ENCODE peak calls at places on chromosome 21, in four cellular contexts. T is stomach, O is transverse colon, L is body of pancreas. A is an unnamed sample. For H3K4me1, the result is how much of the 10 kb centered on the place peaks cover.

GRCh38 chr21:34553199-34553952 is 41.4 kb upstream of the KCNE1 start:
- DNase-seq in O (no peak), T (no peak), L (no peak), A (no peak)

GRCh38 chr21:44058981-44059380 is 46.9 kb downstream of the TRAPPC10 start:
- DNase-seq in O (no peak), L (no peak), T (no peak), A (no peak)

GRCh38 chr21:21860888-21861287 is 862.7 kb downstream of the NCAM2 start:
- DNase-seq in L (no peak), T (no peak), O (no peak), A (no peak)

GRCh38 chr21:34544032-34544496 is 32.1 kb upstream of the KCNE1 start:
- DNase-seq in T (peak), L (peak), O (peak), A (peak)

GRCh38 chr21:35730325-35730724 is 330.0 kb downstream of the SETD4 start:
- DNase-seq in T (no peak), O (no peak), L (no peak), A (no peak)

GRCh38 chr21:16116798-16117197 is 387.0 kb downstream of the USP25 start:
- DNase-seq in T (no peak), L (no peak), O (no peak), A (no peak)

GRCh38 chr21:36325373-36326010 is 5.5 kb downstream of the MORC3 start:
- DNase-seq in T (no peak), O (no peak), L (no peak), A (no peak)

GRCh38 chr21:38308010-38308784 is 51.4 kb downstream of the KCNJ15 start:
- DNase-seq in O (no peak), L (no peak), T (no peak), A (no peak)

GRCh38 chr21:15247613-15248012 is 182.8 kb upstream of the NRIP1 start:
- DNase-seq in O (no peak), L (no peak), T (no peak), A (no peak)

GRCh38 chr21:33947451-33948095 is 32.0 kb upstream of the ATP5PO start:
- DNase-seq in L (peak), O (peak), T (peak), A (no peak)

GRCh38 chr21:42024261-42024877 is 14.2 kb upstream of the ZBTB21 start:
- DNase-seq in L (no peak), T (no peak), O (no peak), A (no peak)

GRCh38 chr21:36122977-36123376 is 11.9 kb upstream of the CBR3 start:
- DNase-seq in T (no peak), O (no peak), L (no peak), A (no peak)

GRCh38 chr21:29181799-29182470 is 51.5 kb downstream of the MAP3K7CL start:
- DNase-seq in L (peak), O (peak), T (no peak), A (peak)

GRCh38 chr21:35390013-35390776 is 341.1 kb upstream of the RUNX1 start:
- DNase-seq in O (no peak), T (peak), L (peak), A (no peak)

GRCh38 chr21:35563885-35564451 is 496.4 kb downstream of the SETD4 start:
- DNase-seq in T (no peak), L (peak), O (peak), A (no peak)

GRCh38 chr21:36835383-36835795 is 131.1 kb downstream of the HLCS start:
- DNase-seq in T (no peak), O (peak), L (no peak), A (no peak)

GRCh38 chr21:41767606-41768370 is 936 bp upstream of the RIPK4 start:
- DNase-seq in O (no peak), T (no peak), L (no peak), A (peak)

GRCh38 chr21:41678944-41679343 is 87.9 kb downstream of the RIPK4 start:
- DNase-seq in O (peak), L (peak), T (peak), A (peak)

GRCh38 chr21:36092676-36093075 is 22.9 kb downstream of the CBR1 start:
- DNase-seq in O (no peak), T (no peak), L (no peak), A (no peak)

GRCh38 chr21:16047857-16048256 is 318.1 kb downstream of the USP25 start:
- DNase-seq in O (no peak), L (no peak), T (no peak), A (no peak)

GRCh38 chr21:28632718-28633408 is 359.8 kb downstream of the LTN1 start:
- DNase-seq in T (no peak), O (no peak), L (no peak), A (no peak)

GRCh38 chr21:36041910-36042309 is 18.4 kb downstream of the SETD4 start:
- DNase-seq in L (no peak), O (no peak), T (no peak), A (no peak)

GRCh38 chr21:17819114-17819877 is at the start of gene C21orf91:
- DNase-seq in L (peak), O (peak), T (peak), A (peak)

GRCh38 chr21:34336756-34337391 is 26.9 kb upstream of the KCNE2 start:
- DNase-seq in O (no peak), T (peak), L (no peak), A (no peak)

GRCh38 chr21:27425172-27425571 is 458.3 kb upstream of the ADAMTS5 start:
- DNase-seq in T (no peak), L (no peak), O (no peak), A (no peak)

GRCh38 chr21:45091540-45092322 is 17.4 kb downstream of the ADARB1 start:
- DNase-seq in O (no peak), T (no peak), L (no peak), A (no peak)

GRCh38 chr21:45094412-45094811 is 20.0 kb downstream of the ADARB1 start:
- DNase-seq in L (no peak), O (no peak), T (no peak), A (no peak)

GRCh38 chr21:45096216-45096615 is 21.8 kb downstream of the ADARB1 start:
- DNase-seq in L (no peak), T (no peak), O (no peak), A (no peak)

GRCh38 chr21:45095505-45095904 is 21.1 kb downstream of the ADARB1 start:
- DNase-seq in O (no peak), L (no peak), T (no peak), A (no peak)

DNA sequence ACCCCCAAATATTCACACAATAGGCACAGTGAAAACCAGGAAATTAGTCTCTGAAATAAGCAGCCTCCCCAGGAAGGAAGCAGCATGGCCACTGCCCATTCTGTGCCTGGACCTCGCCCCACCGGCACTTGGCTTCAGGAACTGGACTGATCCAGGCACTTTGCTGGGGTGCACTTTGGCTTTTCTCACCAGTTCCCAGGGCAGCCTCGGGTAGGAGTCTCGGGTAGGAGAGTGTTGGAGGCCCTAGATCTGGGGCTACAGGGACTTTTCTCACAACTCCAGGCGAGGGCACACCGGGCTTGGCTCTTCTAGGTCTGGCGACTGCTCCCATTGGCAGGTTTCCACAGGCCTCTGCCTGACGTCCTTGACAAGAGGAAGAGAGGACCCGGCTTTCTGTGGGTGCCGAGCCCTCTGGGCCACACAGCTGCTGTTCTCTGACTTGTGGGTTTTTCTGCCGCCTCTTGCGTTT is 18.7 kb downstream of the ADARB1 start:
- DNase-seq in T (peak), O (no peak), L (peak), A (no peak)
- H3K27ac ChIP-seq in T (peak), O (peak), L (no peak), A (no peak)

GRCh38 chr21:31895069-31895851 is 22.4 kb downstream of the HUNK start:
- DNase-seq in O (no peak), L (no peak), T (no peak), A (no peak)

GRCh38 chr21:31888936-31889371 is 16.1 kb downstream of the HUNK start:
- DNase-seq in T (no peak), O (no peak), L (peak), A (no peak)

GRCh38 chr21:31894441-31894840 is 21.6 kb downstream of the HUNK start:
- DNase-seq in T (no peak), O (no peak), L (no peak), A (no peak)

GRCh38 chr21:31893841-31894240 is 21.0 kb downstream of the HUNK start:
- DNase-seq in O (no peak), L (no peak), T (no peak), A (no peak)

DNA sequence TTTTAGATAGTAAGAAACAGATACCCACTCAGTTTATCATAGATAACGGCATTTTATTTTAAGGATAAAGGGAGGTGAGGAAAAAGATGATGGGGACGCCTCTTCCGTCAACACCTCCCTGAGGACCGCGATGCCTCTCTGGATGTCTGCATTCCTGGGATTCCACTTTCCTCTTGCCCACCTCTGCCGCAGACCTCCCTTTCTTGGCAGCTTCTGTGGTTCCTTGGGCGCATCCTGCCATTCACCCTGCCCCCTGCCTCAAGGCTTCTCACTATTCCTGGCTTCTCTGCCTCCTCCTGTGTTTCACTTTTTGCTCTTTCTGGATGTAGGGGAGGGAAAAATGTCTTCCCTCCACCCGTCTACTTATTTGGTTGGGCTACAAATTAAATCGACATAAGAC is 19.9 kb downstream of the HUNK start:
- DNase-seq in O (no peak), T (no peak), L (no peak), A (no peak)
- H3K4me1 ChIP-seq in O (under half), T (under half), L (half or more), A (under half)

GRCh38 chr21:39379986-39380891 is 31.4 kb upstream of the HMGN1 start:
- DNase-seq in O (peak), L (peak), T (peak), A (peak)
- TF ChIP-seq POLR2A in O (peak), L (peak), T (no peak), A (peak)

DNA sequence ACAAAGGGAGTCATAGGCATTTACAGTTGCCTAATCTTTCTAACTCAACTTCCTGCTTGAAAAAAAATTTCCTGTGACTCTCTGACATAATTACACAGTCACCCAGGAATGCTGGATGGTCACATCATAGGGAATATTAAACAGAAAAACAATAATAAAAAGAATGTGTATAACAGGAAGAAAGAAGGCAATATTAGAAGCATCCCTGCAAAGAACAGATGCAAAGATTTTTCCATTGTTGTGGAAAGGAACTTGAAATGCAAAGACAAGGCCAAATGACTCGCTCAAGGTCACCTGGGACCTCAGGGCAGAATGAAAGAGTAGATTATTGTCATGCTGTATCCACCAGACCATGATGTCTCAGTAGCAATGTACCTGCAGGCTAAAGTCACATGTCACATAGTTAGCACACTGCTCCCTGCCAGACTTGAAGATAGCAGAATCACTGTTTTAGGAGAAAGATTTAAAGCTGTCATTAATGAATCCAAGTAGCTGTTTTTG is 184.3 kb downstream of the CYYR1 start:
- DNase-seq in O (no peak), T (no peak), L (no peak), A (no peak)
- H3K27ac ChIP-seq in O (no peak), T (no peak), L (no peak), A (no peak)

A was measured in right lobe of liver.